ENCODE peak calls at places on chromosomes 3 and 15, in four cellular contexts. S is HepG2, G is K562, O is GM12878. U is an unnamed sample.

GRCh38 chr3:71226565-71227281 is 356.8 kb downstream of the FOXP1 start:
- DNase-seq in S (no peak), G (peak; percentile 10), O (peak; percentile 28), U (no peak)

GRCh38 chr3:148797822-148798221 is 29.8 kb upstream of the CPB1 start:
- DNase-seq in S (no peak), G (no peak), O (no peak), U (no peak)

GRCh38 chr15:84909782-84910181 is 25.3 kb downstream of the SLC28A1 start:
- DNase-seq in S (no peak), G (no peak), O (no peak), U (no peak)

GRCh38 chr3:9779197-9779596 is 9.4 kb upstream of the CAMK1 start:
- DNase-seq in S (no peak), G (no peak), O (no peak), U (no peak)

GRCh38 chr3:18335202-18335601 is 89.9 kb downstream of the SATB1 start:
- DNase-seq in S (no peak), G (no peak), O (no peak), U (no peak)

GRCh38 chr15:78437107-78437761 is 782 bp upstream of the IREB2 start:
- DNase-seq in S (no peak), G (peak; percentile 65), O (no peak), U (no peak)

GRCh38 chr3:71646971-71647370 is 63.4 kb upstream of the FOXP1 start:
- DNase-seq in S (no peak), G (no peak), O (no peak), U (no peak)

GRCh38 chr3:149480326-149481017 is 6.0 kb downstream of the TM4SF4 start:
- DNase-seq in S (peak; percentile 85), G (peak; percentile 67), O (peak; percentile 52), U (peak; percentile 85)

GRCh38 chr3:143135150-143135549 is 15.6 kb downstream of the CHST2 start:
- DNase-seq in S (no peak), G (no peak), O (no peak), U (peak; percentile 10)

GRCh38 chr15:31360843-31361763 is 34.5 kb downstream of the KLF13 start:
- DNase-seq in S (no peak), G (no peak), O (no peak), U (no peak)

GRCh38 chr3:31488475-31489017 is 44.2 kb upstream of the STT3B start:
- DNase-seq in S (no peak), G (no peak), O (no peak), U (no peak)

GRCh38 chr15:68972201-68973065 is 42.1 kb upstream of the NOX5 start:
- DNase-seq in S (no peak), G (no peak), O (no peak), U (no peak)

GRCh38 chr3:12660196-12660595 is 3.7 kb downstream of the RAF1 start:
- DNase-seq in S (no peak), G (no peak), O (no peak), U (no peak)

GRCh38 chr15:79073336-79073735 is 17.2 kb downstream of the RASGRF1 start:
- DNase-seq in S (no peak), G (no peak), O (no peak), U (no peak)

GRCh38 chr3:4071481-4072184 is 231.5 kb upstream of the SETMAR start:
- DNase-seq in S (no peak), G (no peak), O (no peak), U (no peak)

GRCh38 chr3:70882104-70882503 is 569.7 kb upstream of the MDFIC2 start:
- DNase-seq in S (no peak), G (no peak), O (no peak), U (peak; percentile 7)

GRCh38 chr3:4550957-4551754 is 58.0 kb downstream of the ITPR1 start:
- DNase-seq in S (no peak), G (no peak), O (no peak), U (no peak)

GRCh38 chr3:144866504-144866903 is 894.9 kb downstream of the DIPK2A start:
- DNase-seq in S (no peak), G (no peak), O (no peak), U (no peak)

GRCh38 chr3:100063929-100064461 is 50.3 kb downstream of the FILIP1L start:
- DNase-seq in S (peak; percentile 89), G (no peak), O (no peak), U (no peak)

GRCh38 chr3:141321109-141321497 is 47.2 kb upstream of the ZBTB38 start:
- DNase-seq in S (no peak), G (no peak), O (no peak), U (no peak)

GRCh38 chr3:79005084-79005483 is 762.7 kb downstream of the ROBO1 start:
- DNase-seq in S (no peak), G (no peak), O (no peak), U (no peak)

GRCh38 chr15:92079047-92079446 is 225.5 kb downstream of the SLCO3A1 start:
- DNase-seq in S (peak; percentile 15), G (peak; percentile 57), O (no peak), U (peak; percentile 66)

GRCh38 chr3:55066406-55067128 is 138.7 kb upstream of the LRTM1 start:
- DNase-seq in S (no peak), G (no peak), O (no peak), U (no peak)

GRCh38 chr3:31966978-31967592 is 14.0 kb downstream of the OSBPL10 start:
- DNase-seq in S (no peak), G (no peak), O (no peak), U (no peak)

GRCh38 chr15:101615986-101616848 is 36.0 kb downstream of the TM2D3 start:
- DNase-seq in S (peak; percentile 60), G (peak; percentile 91), O (no peak), U (peak; percentile 74)

GRCh38 chr3:184335661-184336483 is 1.5 kb upstream of the FAM131A start:
- DNase-seq in S (peak; percentile 54), G (peak; percentile 91), O (no peak), U (peak; percentile 50)

GRCh38 chr3:100023150-100023549 is 91.2 kb downstream of the FILIP1L start:
- DNase-seq in S (peak; percentile 93), G (no peak), O (no peak), U (no peak)

GRCh38 chr15:71635735-71636134 is 174.6 kb upstream of the NR2E3 start:
- DNase-seq in S (no peak), G (no peak), O (no peak), U (no peak)

GRCh38 chr3:42161050-42161935 is 70.1 kb downstream of the TRAK1 start:
- DNase-seq in S (peak; percentile 25), G (no peak), O (no peak), U (no peak)

GRCh38 chr3:38163117-38163870 is 2.0 kb upstream of the OXSR1 start:
- DNase-seq in S (peak; percentile 41), G (peak; percentile 34), O (no peak), U (peak; percentile 53)

GRCh38 chr3:18489939-18490338 is 64.8 kb upstream of the SATB1 start:
- DNase-seq in S (no peak), G (no peak), O (no peak), U (no peak)

GRCh38 chr15:74995182-74995778 is at the start of gene SCAMP5:
- DNase-seq in S (peak; percentile 90), G (peak; percentile 99), O (peak; percentile 27), U (peak; percentile 95)
- TF ChIP-seq EP300 in S (peak; percentile 18), G (no peak), O (no peak), U (no peak)

GRCh38 chr15:99999282-100000070 is 266.2 kb upstream of the LYSMD4 start:
- DNase-seq in S (no peak), G (no peak), O (no peak), U (no peak)

GRCh38 chr15:99996667-99997066 is 263.4 kb upstream of the LYSMD4 start:
- DNase-seq in S (no peak), G (no peak), O (no peak), U (no peak)

GRCh38 chr15:100001405-100001804 is 268.2 kb upstream of the LYSMD4 start:
- DNase-seq in S (no peak), G (no peak), O (no peak), U (no peak)

GRCh38 chr15:99997112-99997651 is 263.9 kb upstream of the LYSMD4 start:
- DNase-seq in S (no peak), G (no peak), O (no peak), U (no peak)

GRCh38 chr15:99998661-99999101 is 265.4 kb upstream of the LYSMD4 start:
- DNase-seq in S (no peak), G (no peak), O (no peak), U (no peak)
- TF ChIP-seq BHLHE40 in S (no peak), G (no peak), O (no peak), U (no peak)

GRCh38 chr3:125039897-125040175 is 16.0 kb downstream of the HEG1 start:
- DNase-seq in S (no peak), G (no peak), O (no peak), U (no peak)
- TF ChIP-seq ESRRA in S (no peak), G (no peak), O (no peak), U (no peak)

DNA sequence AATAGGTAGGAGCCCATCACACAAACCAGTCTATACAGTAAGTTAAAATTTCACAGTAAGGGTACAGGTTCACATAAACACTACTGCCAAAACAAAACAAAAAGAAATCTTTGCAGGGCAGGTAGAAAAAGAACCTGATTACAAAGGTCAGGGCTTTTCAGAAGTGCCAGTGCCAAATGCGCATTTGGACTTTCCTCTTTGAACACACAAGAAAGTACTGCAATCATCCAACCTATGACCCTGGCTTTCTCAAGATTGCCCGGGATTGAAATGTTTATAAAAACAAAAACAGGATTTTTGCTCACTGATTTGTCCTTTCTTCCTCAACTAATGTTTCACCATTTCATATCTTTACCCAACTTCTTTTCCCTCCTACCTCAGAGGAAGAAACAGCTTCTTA is 47.4 kb downstream of the CBLB start:
- DNase-seq in S (no peak), G (no peak), O (no peak), U (no peak)
- TF ChIP-seq EP300 in S (no peak), G (no peak), O (no peak), U (no peak)

GRCh38 chr3:112293368-112294321 is at the start of gene SLC9C1:
- DNase-seq in S (peak; percentile 38), G (peak; percentile 3), O (peak; percentile 85), U (peak; percentile 73)
- TF ChIP-seq BHLHE40 in S (no peak), G (no peak), O (no peak), U (no peak)

GRCh38 chr3:108667312-108667711 is 77.8 kb downstream of the DZIP3 start:
- DNase-seq in S (no peak), G (no peak), O (no peak), U (no peak)

GRCh38 chr3:108662141-108662738 is 72.7 kb downstream of the DZIP3 start:
- DNase-seq in S (peak; percentile 56), G (peak; percentile 48), O (peak; percentile 11), U (peak; percentile 69)

GRCh38 chr3:108664266-108664665 is 74.7 kb downstream of the DZIP3 start:
- DNase-seq in S (no peak), G (no peak), O (no peak), U (no peak)

DNA sequence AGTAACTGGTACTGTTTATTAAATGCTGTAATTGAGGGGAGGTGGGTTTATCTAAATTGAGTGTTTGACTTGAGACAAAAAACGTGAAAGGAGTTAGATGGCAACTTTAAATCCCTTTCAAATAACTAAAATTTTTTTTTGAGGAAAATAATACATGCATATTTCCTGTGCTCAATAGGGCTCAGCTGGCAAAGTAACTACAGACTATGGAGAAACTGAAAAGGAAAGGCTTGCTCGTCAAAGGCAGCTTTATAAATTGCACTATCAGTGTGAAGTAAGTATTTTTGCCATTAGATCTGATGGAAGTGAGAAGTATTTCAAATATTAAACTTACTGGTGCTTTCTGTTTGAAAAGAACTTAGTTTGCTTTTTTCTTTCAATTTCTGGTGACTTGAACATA is 72.2 kb downstream of the DZIP3 start:
- DNase-seq in S (no peak), G (no peak), O (no peak), U (no peak)
- TF ChIP-seq ESRRA in S (no peak), G (no peak), O (no peak), U (no peak)

GRCh38 chr3:57949779-57950618 is 58.2 kb upstream of the FLNB start:
- DNase-seq in S (peak; percentile 38), G (no peak), O (no peak), U (peak; percentile 56)
- TF ChIP-seq EP300 in S (no peak), G (no peak), O (no peak), U (no peak)